ENCODE peak calls at places on chromosomes 7 and 10, in ten cellular contexts. G is Daoy, F is adrenal gland, U is GM20000, O is HEK293T, Y is body of pancreas, A is NCI-H1092 treated with DMSO at 0.1 percent for 48 hours, B is T-helper 1 cell, T is left cardiac atrium, N is LoVo. E is an unnamed sample.
A peak's percentile ranks its signal among the peaks of the same experiment; 100 is the strongest.

GRCh38 chr10:103658049-103658577 is 164.6 kb downstream of the NEURL1 start:
- DNase-seq in A (no peak), O (no peak), N (no peak), Y (no peak), U (no peak), B (no peak), T (no peak), G (no peak), F (no peak), E (no peak)

GRCh38 chr7:5351508-5352265 is 68.9 kb downstream of the SLC29A4 start:
- DNase-seq in B (no peak), N (no peak), T (no peak), F (no peak), A (no peak), Y (no peak), U (no peak), G (no peak), O (no peak), E (no peak)

GRCh38 chr7:17559388-17559787 is 260.9 kb downstream of the AHR start:
- DNase-seq in A (no peak), T (no peak), U (no peak), N (peak; percentile 59), B (no peak), F (no peak), Y (no peak), O (no peak), G (peak; percentile 38), E (no peak)

GRCh38 chr7:120979765-120980499 is 8.6 kb upstream of the CPED1 start:
- DNase-seq in G (no peak), U (no peak), Y (no peak), A (no peak), F (no peak), T (no peak), N (no peak), O (no peak), B (peak; percentile 4), E (no peak)

GRCh38 chr10:3625959-3626751 is 158.9 kb downstream of the KLF6 start:
- DNase-seq in Y (no peak), N (no peak), A (no peak), T (no peak), B (no peak), U (peak; percentile 23), G (peak; percentile 23), F (no peak), O (no peak), E (peak; percentile 37)

GRCh38 chr7:57179776-57180415 is 47.7 kb upstream of the ZNF479 start:
- DNase-seq in O (no peak), N (no peak), B (no peak), A (no peak), G (no peak), U (no peak), F (no peak), Y (no peak), T (no peak), E (no peak)

GRCh38 chr10:2921956-2922680 is 145.2 kb upstream of the PFKP start:
- DNase-seq in B (no peak), U (no peak), T (no peak), O (no peak), Y (no peak), F (no peak), A (peak; percentile 21), G (peak; percentile 77), N (no peak), E (no peak)

GRCh38 chr7:102464577-102465280 is at the start of the genes ALKBH4 and LRWD1:
- DNase-seq in A (peak; percentile 93), F (peak; percentile 94), T (peak; percentile 97), U (peak; percentile 100), B (peak; percentile 94), O (peak; percentile 99), Y (peak; percentile 96), N (peak; percentile 99), G (peak; percentile 99), E (peak; percentile 97)

GRCh38 chr7:149854611-149855367 is 16.6 kb downstream of the ZNF862 start:
- DNase-seq in U (no peak), G (peak; percentile 90), T (peak; percentile 73), A (peak; percentile 93), B (no peak), N (peak; percentile 50), O (peak; percentile 69), F (peak; percentile 71), Y (peak; percentile 89), E (no peak)

GRCh38 chr10:59176241-59177030 is at the start of gene PHYHIPL:
- DNase-seq in O (peak; percentile 41), T (no peak), F (peak; percentile 45), G (peak; percentile 10), A (peak; percentile 76), U (peak; percentile 24), Y (peak; percentile 69), B (no peak), N (no peak), E (no peak)

GRCh38 chr10:62047960-62048383 is 146.5 kb downstream of the ARID5B start:
- DNase-seq in U (no peak), A (no peak), B (peak; percentile 76), N (peak; percentile 22), G (peak; percentile 21), F (no peak), Y (no peak), O (no peak), T (no peak), E (no peak)

GRCh38 chr10:132515811-132516726 is 21.5 kb upstream of the INPP5A start:
- DNase-seq in Y (no peak), O (no peak), A (no peak), U (peak; percentile 22), F (no peak), G (no peak), B (no peak), N (no peak), T (no peak), E (no peak)

GRCh38 chr7:23654508-23654907 is 25.5 kb upstream of the FAM221A start:
- DNase-seq in O (peak; percentile 23), G (peak; percentile 23), B (no peak), N (peak; percentile 19), Y (peak; percentile 79), T (no peak), A (no peak), U (no peak), F (peak; percentile 45), E (peak; percentile 76)

GRCh38 chr10:124324451-124324850 is 94.3 kb downstream of the OAT start:
- DNase-seq in F (no peak), U (no peak), A (no peak), T (no peak), G (no peak), N (no peak), Y (no peak), B (no peak), O (no peak), E (no peak)

GRCh38 chr7:44678468-44679179 is 70.0 kb upstream of the ZMIZ2 start:
- DNase-seq in G (peak; percentile 41), B (no peak), T (no peak), Y (no peak), N (no peak), O (no peak), U (no peak), F (peak; percentile 81), A (no peak), E (no peak)

GRCh38 chr10:73865459-73866442 is 8.6 kb downstream of the CAMK2G start:
- DNase-seq in T (peak; percentile 69), N (no peak), F (no peak), B (peak; percentile 82), Y (peak; percentile 55), U (peak; percentile 71), O (no peak), G (no peak), A (no peak), E (peak; percentile 83)